ENCODE peak calls at places on chromosomes 5 and 9, in five cellular contexts. One of them, this sample, is unnamed. For H3K4me1, the result is how much of the 10 kb centered on the place peaks cover.

GRCh38 chr5:132464155-132464939 is 26.2 kb downstream of the IRF1 start:
- DNase-seq in IMR-90: no peak
- DNase-seq in HCT116: no peak
- DNase-seq in H1: no peak
- DNase-seq in mammary epithelial cell: peak
- DNase-seq in this sample: no peak

GRCh38 chr9:89863141-89863540 is 258.3 kb downstream of the GADD45G start:
- DNase-seq in IMR-90: no peak
- DNase-seq in HCT116: no peak
- DNase-seq in H1: no peak
- DNase-seq in mammary epithelial cell: no peak
- DNase-seq in this sample: no peak

GRCh38 chr5:172305380-172305779 is 21.8 kb upstream of the UBTD2 start:
- DNase-seq in IMR-90: no peak
- DNase-seq in HCT116: no peak
- DNase-seq in H1: no peak
- DNase-seq in mammary epithelial cell: no peak
- DNase-seq in this sample: no peak

GRCh38 chr9:130297371-130297770 is 31.8 kb downstream of the HMCN2 start:
- DNase-seq in IMR-90: no peak
- DNase-seq in HCT116: no peak
- DNase-seq in H1: no peak
- DNase-seq in mammary epithelial cell: no peak
- DNase-seq in this sample: no peak

GRCh38 chr5:96114736-96115466 is 153.2 kb upstream of the ELL2 start:
- DNase-seq in IMR-90: peak
- DNase-seq in HCT116: no peak
- DNase-seq in H1: no peak
- DNase-seq in mammary epithelial cell: peak
- DNase-seq in this sample: no peak

GRCh38 chr9:130561056-130561455 is 18.3 kb upstream of the FUBP3 start:
- DNase-seq in IMR-90: no peak
- DNase-seq in HCT116: no peak
- DNase-seq in H1: no peak
- DNase-seq in mammary epithelial cell: peak
- DNase-seq in this sample: no peak

GRCh38 chr5:139746691-139747582 is 48.7 kb upstream of the PSD2 start:
- DNase-seq in IMR-90: peak
- DNase-seq in HCT116: no peak
- DNase-seq in H1: peak
- DNase-seq in mammary epithelial cell: no peak
- DNase-seq in this sample: no peak

GRCh38 chr9:5799314-5799713 is 33.6 kb downstream of the ERMP1 start:
- DNase-seq in IMR-90: peak
- DNase-seq in HCT116: peak
- DNase-seq in H1: no peak
- DNase-seq in mammary epithelial cell: peak
- DNase-seq in this sample: no peak

GRCh38 chr9:117869287-117869686 is 165.1 kb downstream of the TLR4 start:
- DNase-seq in IMR-90: no peak
- DNase-seq in HCT116: no peak
- DNase-seq in H1: no peak
- DNase-seq in mammary epithelial cell: no peak
- DNase-seq in this sample: no peak

GRCh38 chr9:128145536-128145935 is 3.7 kb upstream of the LCN2 start:
- DNase-seq in IMR-90: no peak
- DNase-seq in HCT116: no peak
- DNase-seq in H1: no peak
- DNase-seq in mammary epithelial cell: peak
- DNase-seq in this sample: no peak

GRCh38 chr9:121895836-121896544 is 197.1 kb downstream of the TTLL11 start:
- DNase-seq in IMR-90: peak
- DNase-seq in HCT116: no peak
- DNase-seq in H1: no peak
- DNase-seq in mammary epithelial cell: no peak
- DNase-seq in this sample: no peak

GRCh38 chr5:45385321-45386058 is 310.7 kb downstream of the HCN1 start:
- DNase-seq in IMR-90: peak
- DNase-seq in HCT116: peak
- DNase-seq in H1: no peak
- DNase-seq in mammary epithelial cell: no peak
- DNase-seq in this sample: no peak

GRCh38 chr5:3661755-3662296 is 66.2 kb downstream of the IRX1 start:
- DNase-seq in IMR-90: no peak
- DNase-seq in HCT116: no peak
- DNase-seq in H1: no peak
- DNase-seq in mammary epithelial cell: no peak
- DNase-seq in this sample: no peak

GRCh38 chr5:35545190-35545589 is 72.5 kb upstream of the SPEF2 start:
- DNase-seq in IMR-90: no peak
- DNase-seq in HCT116: no peak
- DNase-seq in H1: no peak
- DNase-seq in mammary epithelial cell: no peak
- DNase-seq in this sample: no peak

GRCh38 chr5:137492321-137492720 is 6.8 kb downstream of the SPOCK1 start:
- DNase-seq in IMR-90: peak
- DNase-seq in HCT116: no peak
- DNase-seq in H1: no peak
- DNase-seq in mammary epithelial cell: no peak
- DNase-seq in this sample: no peak

GRCh38 chr9:111759762-111760639 is 34.7 kb downstream of the SHOC1 start:
- DNase-seq in IMR-90: peak
- DNase-seq in HCT116: peak
- DNase-seq in H1: no peak
- DNase-seq in mammary epithelial cell: peak
- DNase-seq in this sample: peak

GRCh38 chr5:34042302-34042701 is 711 bp downstream of the C1QTNF3 start:
- DNase-seq in IMR-90: no peak
- DNase-seq in HCT116: no peak
- DNase-seq in H1: no peak
- DNase-seq in mammary epithelial cell: no peak
- DNase-seq in this sample: no peak

GRCh38 chr5:161134123-161134522 is 282.1 kb upstream of the ATP10B start:
- DNase-seq in IMR-90: no peak
- DNase-seq in HCT116: no peak
- DNase-seq in H1: no peak
- DNase-seq in mammary epithelial cell: no peak
- DNase-seq in this sample: no peak

GRCh38 chr5:99349842-99350241 is 421.0 kb upstream of the CHD1 start:
- DNase-seq in IMR-90: no peak
- DNase-seq in HCT116: no peak
- DNase-seq in H1: no peak
- DNase-seq in mammary epithelial cell: no peak
- DNase-seq in this sample: no peak

GRCh38 chr9:35658894-35659220 is 765 bp downstream of the CCDC107 start:
- DNase-seq in IMR-90: peak
- DNase-seq in HCT116: peak
- DNase-seq in H1: no peak
- DNase-seq in mammary epithelial cell: peak
- DNase-seq in this sample: peak

GRCh38 chr5:168365581-168366081 is 74.2 kb downstream of the WWC1 start:
- DNase-seq in IMR-90: peak
- DNase-seq in HCT116: peak
- DNase-seq in H1: peak
- DNase-seq in mammary epithelial cell: peak
- DNase-seq in this sample: no peak

GRCh38 chr9:107387401-107387800 is 102.2 kb downstream of the KLF4 start:
- DNase-seq in IMR-90: no peak
- DNase-seq in HCT116: no peak
- DNase-seq in H1: no peak
- DNase-seq in mammary epithelial cell: peak
- DNase-seq in this sample: no peak

GRCh38 chr5:150513375-150514309 is 5.7 kb downstream of the NDST1 start:
- DNase-seq in IMR-90: no peak
- DNase-seq in HCT116: no peak
- DNase-seq in H1: no peak
- DNase-seq in mammary epithelial cell: no peak
- DNase-seq in this sample: no peak

GRCh38 chr5:83925321-83925877 is 204.7 kb upstream of the HAPLN1 start:
- DNase-seq in IMR-90: peak
- DNase-seq in HCT116: peak
- DNase-seq in H1: no peak
- DNase-seq in mammary epithelial cell: peak
- DNase-seq in this sample: no peak

GRCh38 chr5:137870647-137871339 is 3.1 kb downstream of the MYOT start:
- DNase-seq in IMR-90: no peak
- DNase-seq in HCT116: no peak
- DNase-seq in H1: no peak
- DNase-seq in mammary epithelial cell: no peak
- DNase-seq in this sample: no peak

GRCh38 chr5:111772456-111772855 is 15.5 kb upstream of the NREP start:
- DNase-seq in IMR-90: peak
- DNase-seq in HCT116: no peak
- DNase-seq in H1: peak
- DNase-seq in mammary epithelial cell: no peak
- DNase-seq in this sample: no peak

GRCh38 chr9:120904061-120904998 is 22.3 kb downstream of the TRAF1 start:
- DNase-seq in IMR-90: no peak
- DNase-seq in HCT116: no peak
- DNase-seq in H1: no peak
- DNase-seq in mammary epithelial cell: no peak
- DNase-seq in this sample: no peak

GRCh38 chr5:67610191-67610912 is 413.8 kb upstream of the CD180 start:
- DNase-seq in IMR-90: no peak
- DNase-seq in HCT116: no peak
- DNase-seq in H1: no peak
- DNase-seq in mammary epithelial cell: no peak
- DNase-seq in this sample: no peak

GRCh38 chr5:158725223-158725825 is 374.4 kb downstream of the EBF1 start:
- DNase-seq in IMR-90: no peak
- DNase-seq in HCT116: no peak
- DNase-seq in H1: no peak
- DNase-seq in mammary epithelial cell: no peak
- DNase-seq in this sample: no peak

GRCh38 chr9:136742640-136743391 is at the start of gene LCN10:
- DNase-seq in IMR-90: no peak
- DNase-seq in HCT116: no peak
- DNase-seq in H1: peak
- DNase-seq in mammary epithelial cell: no peak
- DNase-seq in this sample: no peak

GRCh38 chr9:109974143-109974917 is 194.3 kb downstream of the PALM2AKAP2 start:
- DNase-seq in IMR-90: no peak
- DNase-seq in HCT116: no peak
- DNase-seq in H1: no peak
- DNase-seq in mammary epithelial cell: no peak
- DNase-seq in this sample: no peak

DNA sequence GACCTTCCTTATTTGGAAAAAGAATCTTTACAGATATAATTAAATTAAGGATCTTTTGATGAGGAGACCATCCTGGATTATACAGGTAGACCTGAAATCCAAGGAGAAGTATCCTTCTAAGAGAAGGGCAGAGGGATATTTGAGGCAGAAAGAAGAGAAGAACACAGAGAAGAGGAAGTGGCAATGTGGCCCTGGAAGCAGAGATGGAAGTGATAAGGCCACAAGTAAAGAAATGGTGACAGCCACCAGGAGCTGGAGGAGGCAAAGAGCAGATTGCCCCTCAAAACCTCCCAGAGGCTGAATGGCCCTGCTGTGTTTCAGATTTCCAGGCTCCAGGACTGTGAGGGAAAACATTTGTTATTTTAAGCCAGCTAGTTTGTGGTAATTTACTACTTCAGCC is 93.0 kb upstream of the ANKRD55 start:
- DNase-seq in IMR-90: no peak
- DNase-seq in HCT116: no peak
- DNase-seq in H1: no peak
- DNase-seq in mammary epithelial cell: no peak
- DNase-seq in this sample: no peak
- H3K4me1 ChIP-seq in IMR-90: under half
- H3K4me1 ChIP-seq in HCT116: under half
- H3K4me1 ChIP-seq in H1: under half
- H3K4me1 ChIP-seq in mammary epithelial cell: under half
- H3K4me1 ChIP-seq in this sample: under half

DNA sequence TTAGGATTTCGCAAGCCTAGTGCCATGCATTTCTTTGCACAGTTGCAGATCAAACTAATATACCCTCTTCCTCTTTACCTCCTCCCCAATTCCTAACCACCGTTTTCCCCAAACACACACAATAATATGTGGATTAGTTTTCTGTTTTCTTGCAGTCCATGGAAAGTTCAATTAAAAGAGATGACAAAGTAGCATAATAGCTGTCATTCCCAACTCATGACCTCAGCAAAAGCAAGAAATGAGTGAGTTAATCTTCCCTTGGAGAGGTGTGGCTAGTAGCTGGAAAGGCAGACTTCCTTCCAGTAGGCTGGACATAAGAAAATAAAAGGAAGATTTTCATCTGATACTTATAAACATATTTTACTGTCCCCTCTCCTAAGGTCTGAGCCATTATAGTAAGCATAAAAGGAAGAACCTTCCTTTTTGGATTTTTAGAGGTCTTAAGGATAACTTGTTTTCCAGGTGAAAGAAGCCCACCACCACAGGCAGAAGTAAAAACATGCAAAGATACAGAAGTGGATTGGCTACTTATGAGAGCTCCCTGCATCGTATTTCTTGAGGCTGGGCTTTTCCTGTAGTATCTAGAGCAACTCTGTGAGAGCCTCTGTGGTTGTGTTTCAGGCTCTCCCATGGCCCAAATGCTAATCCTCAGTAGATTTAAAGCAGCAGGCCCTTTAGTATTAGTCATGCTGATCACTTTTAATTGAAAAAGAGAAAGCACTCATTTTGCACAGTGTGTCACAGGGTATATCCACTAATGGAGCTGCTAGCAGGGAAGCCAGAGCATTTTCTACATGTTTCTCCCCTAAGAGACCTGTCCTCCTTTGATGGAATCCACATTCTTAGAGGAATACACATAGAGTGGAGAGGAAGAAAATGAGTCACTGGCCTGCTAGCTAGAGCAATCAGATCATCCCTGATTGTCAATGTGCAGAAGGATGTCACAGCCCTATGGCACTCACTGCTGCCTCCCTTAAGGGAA is 348.8 kb downstream of the TMEM232 start:
- DNase-seq in IMR-90: peak
- DNase-seq in HCT116: no peak
- DNase-seq in H1: no peak
- DNase-seq in mammary epithelial cell: peak
- DNase-seq in this sample: no peak
- H3K9ac ChIP-seq in IMR-90: no peak
- H3K9ac ChIP-seq in HCT116: no peak
- H3K9ac ChIP-seq in H1: no peak
- H3K9ac ChIP-seq in mammary epithelial cell: no peak
- H3K9ac ChIP-seq in this sample: no peak

DNA sequence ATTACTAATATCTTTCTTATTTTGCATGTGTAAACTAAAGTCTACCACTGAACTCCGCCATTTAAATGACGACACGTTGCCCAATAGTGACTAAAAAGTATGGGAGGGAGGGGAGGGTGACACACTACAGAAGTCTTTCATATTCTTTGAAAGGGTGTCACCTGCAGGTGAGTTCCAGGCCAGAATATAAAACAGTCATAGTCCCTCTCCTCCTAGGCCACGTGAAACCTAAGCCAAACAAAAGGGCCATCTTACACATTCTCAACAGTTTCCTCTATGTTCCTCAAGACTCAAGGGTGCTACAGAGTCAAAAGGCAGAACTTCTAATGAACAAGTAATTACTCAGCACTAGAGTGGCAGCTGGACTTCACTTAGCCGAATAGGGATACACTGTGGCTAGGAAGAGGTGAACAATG is 6.4 kb downstream of the CEMIP2 start:
- DNase-seq in IMR-90: no peak
- DNase-seq in HCT116: no peak
- DNase-seq in H1: no peak
- DNase-seq in mammary epithelial cell: no peak
- DNase-seq in this sample: no peak
- H3K4me1 ChIP-seq in IMR-90: under half
- H3K4me1 ChIP-seq in HCT116: half or more
- H3K4me1 ChIP-seq in H1: under half
- H3K4me1 ChIP-seq in mammary epithelial cell: half or more
- H3K4me1 ChIP-seq in this sample: under half

GRCh38 chr5:14417232-14417730 is 164.3 kb upstream of the OTULINL start:
- DNase-seq in IMR-90: peak
- DNase-seq in HCT116: no peak
- DNase-seq in H1: no peak
- DNase-seq in mammary epithelial cell: no peak
- DNase-seq in this sample: no peak
- H3K9ac ChIP-seq in IMR-90: no peak
- H3K9ac ChIP-seq in HCT116: no peak
- H3K9ac ChIP-seq in H1: no peak
- H3K9ac ChIP-seq in mammary epithelial cell: no peak
- H3K9ac ChIP-seq in this sample: no peak

This sample was measured in Karpas-422.